ENCODE peak calls at places on chromosomes 6 and 20, in five cellular contexts. One of them, this sample, is unnamed.

GRCh38 chr20:37537505-37537904 is 9.8 kb upstream of the BLCAP start:
- DNase-seq in spleen: no peak
- DNase-seq in CD8-positive, alpha-beta memory T cell: no peak
- DNase-seq in A549: no peak
- DNase-seq in CD4-positive, alpha-beta memory T cell: no peak
- DNase-seq in this sample: no peak

GRCh38 chr6:35148167-35148741 is 7.1 kb upstream of the TCP11 start:
- DNase-seq in spleen: no peak
- DNase-seq in CD8-positive, alpha-beta memory T cell: no peak
- DNase-seq in A549: no peak
- DNase-seq in CD4-positive, alpha-beta memory T cell: no peak
- DNase-seq in this sample: no peak

GRCh38 chr6:43767553-43768505 is 2.2 kb upstream of the VEGFA start:
- DNase-seq in spleen: no peak
- DNase-seq in CD8-positive, alpha-beta memory T cell: no peak
- DNase-seq in A549: no peak
- DNase-seq in CD4-positive, alpha-beta memory T cell: no peak
- DNase-seq in this sample: no peak

GRCh38 chr20:63933646-63934045 is 22.6 kb downstream of the UCKL1 start:
- DNase-seq in spleen: no peak
- DNase-seq in CD8-positive, alpha-beta memory T cell: no peak
- DNase-seq in A549: no peak
- DNase-seq in CD4-positive, alpha-beta memory T cell: no peak
- DNase-seq in this sample: no peak

GRCh38 chr20:6533828-6534388 is 233.6 kb upstream of the BMP2 start:
- DNase-seq in spleen: no peak
- DNase-seq in CD8-positive, alpha-beta memory T cell: no peak
- DNase-seq in A549: no peak
- DNase-seq in CD4-positive, alpha-beta memory T cell: no peak
- DNase-seq in this sample: no peak

GRCh38 chr20:18405826-18406225 is 61.0 kb downstream of the DZANK1 start:
- DNase-seq in spleen: no peak
- DNase-seq in CD8-positive, alpha-beta memory T cell: no peak
- DNase-seq in A549: no peak
- DNase-seq in CD4-positive, alpha-beta memory T cell: no peak
- DNase-seq in this sample: no peak

GRCh38 chr6:52361347-52361944 is 505 bp upstream of the PAQR8 start:
- DNase-seq in spleen: peak; percentile 80
- DNase-seq in CD8-positive, alpha-beta memory T cell: peak; percentile 13
- DNase-seq in A549: no peak
- DNase-seq in CD4-positive, alpha-beta memory T cell: no peak
- DNase-seq in this sample: no peak

GRCh38 chr20:38258545-38259223 is 1.9 kb downstream of the KIAA1755 start:
- DNase-seq in spleen: no peak
- DNase-seq in CD8-positive, alpha-beta memory T cell: no peak
- DNase-seq in A549: no peak
- DNase-seq in CD4-positive, alpha-beta memory T cell: no peak
- DNase-seq in this sample: no peak

GRCh38 chr6:11172501-11173337 is 59.7 kb downstream of the NEDD9 start:
- DNase-seq in spleen: peak; percentile 91
- DNase-seq in CD8-positive, alpha-beta memory T cell: peak; percentile 69
- DNase-seq in A549: no peak
- DNase-seq in CD4-positive, alpha-beta memory T cell: peak; percentile 72
- DNase-seq in this sample: peak; percentile 70

GRCh38 chr6:52389626-52390360 is 27.8 kb downstream of the PAQR8 start:
- DNase-seq in spleen: peak; percentile 86
- DNase-seq in CD8-positive, alpha-beta memory T cell: peak; percentile 31
- DNase-seq in A549: no peak
- DNase-seq in CD4-positive, alpha-beta memory T cell: peak; percentile 66
- DNase-seq in this sample: peak; percentile 53

GRCh38 chr6:167113935-167114910 is 8.7 kb upstream of the CCR6 start:
- DNase-seq in spleen: peak; percentile 96
- DNase-seq in CD8-positive, alpha-beta memory T cell: peak; percentile 74
- DNase-seq in A549: no peak
- DNase-seq in CD4-positive, alpha-beta memory T cell: peak; percentile 74
- DNase-seq in this sample: no peak

GRCh38 chr20:24694157-24694726 is 224.8 kb downstream of the SYNDIG1 start:
- DNase-seq in spleen: peak; percentile 61
- DNase-seq in CD8-positive, alpha-beta memory T cell: no peak
- DNase-seq in A549: no peak
- DNase-seq in CD4-positive, alpha-beta memory T cell: no peak
- DNase-seq in this sample: peak; percentile 22

GRCh38 chr6:30886897-30887255 is 2.6 kb downstream of the DDR1 start:
- DNase-seq in spleen: no peak
- DNase-seq in CD8-positive, alpha-beta memory T cell: no peak
- DNase-seq in A549: no peak
- DNase-seq in CD4-positive, alpha-beta memory T cell: no peak
- DNase-seq in this sample: no peak

GRCh38 chr6:34521463-34522288 is 34.5 kb downstream of the SPDEF start:
- DNase-seq in spleen: peak; percentile 56
- DNase-seq in CD8-positive, alpha-beta memory T cell: no peak
- DNase-seq in A549: no peak
- DNase-seq in CD4-positive, alpha-beta memory T cell: no peak
- DNase-seq in this sample: no peak

GRCh38 chr6:53410508-53411258 is 61.9 kb upstream of the ELOVL5 start:
- DNase-seq in spleen: peak; percentile 87
- DNase-seq in CD8-positive, alpha-beta memory T cell: peak; percentile 24
- DNase-seq in A549: peak; percentile 28
- DNase-seq in CD4-positive, alpha-beta memory T cell: peak; percentile 66
- DNase-seq in this sample: peak; percentile 49

DNA sequence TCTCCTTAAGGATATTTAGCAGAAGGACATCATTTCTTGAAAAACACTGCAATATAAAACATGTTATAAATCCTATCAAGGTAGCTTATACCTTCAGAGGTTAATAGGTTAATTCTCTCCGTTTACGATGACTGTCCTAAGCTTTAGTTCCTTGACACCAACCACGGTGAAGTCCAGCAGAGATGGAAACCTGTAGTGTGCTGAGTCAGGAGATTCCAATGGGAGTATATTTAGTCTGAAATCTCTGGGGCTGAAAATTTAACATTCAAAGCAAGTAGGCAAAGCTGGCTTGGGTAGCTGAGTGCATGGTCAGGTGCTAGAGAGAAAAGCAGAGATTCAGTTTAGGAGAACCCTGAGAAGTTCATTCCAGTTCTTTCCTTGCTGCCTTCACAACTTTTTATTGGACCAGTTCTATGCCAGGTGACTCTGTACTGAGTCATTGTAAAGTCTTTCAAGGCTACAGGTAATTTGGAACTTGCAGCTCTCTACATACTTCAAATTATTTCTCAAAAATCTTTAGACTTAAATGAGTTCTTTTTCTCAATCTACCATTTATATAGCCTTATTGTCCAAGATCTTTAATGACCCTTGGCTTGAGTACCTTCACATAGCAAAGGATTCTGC is 1009.4 kb upstream of the FLRT3 start:
- DNase-seq in spleen: no peak
- DNase-seq in CD8-positive, alpha-beta memory T cell: no peak
- DNase-seq in A549: no peak
- DNase-seq in CD4-positive, alpha-beta memory T cell: no peak
- DNase-seq in this sample: no peak
- H3K4me1 ChIP-seq in spleen: no peaks in the 10 kb centered on the region
- H3K4me1 ChIP-seq in CD8-positive, alpha-beta memory T cell: no peaks in the 10 kb centered on the region
- H3K4me1 ChIP-seq in A549: no peaks in the 10 kb centered on the region
- H3K4me1 ChIP-seq in CD4-positive, alpha-beta memory T cell: no peaks in the 10 kb centered on the region
- H3K4me1 ChIP-seq in this sample: no peaks in the 10 kb centered on the region

GRCh38 chr20:839015-839414 is 5.5 kb downstream of the FAM110A start:
- DNase-seq in spleen: no peak
- DNase-seq in CD8-positive, alpha-beta memory T cell: no peak
- DNase-seq in A549: no peak
- DNase-seq in CD4-positive, alpha-beta memory T cell: no peak
- DNase-seq in this sample: no peak

GRCh38 chr20:840858-841567 is 7.5 kb downstream of the FAM110A start:
- DNase-seq in spleen: peak; percentile 88
- DNase-seq in CD8-positive, alpha-beta memory T cell: peak; percentile 20
- DNase-seq in A549: peak; percentile 43
- DNase-seq in CD4-positive, alpha-beta memory T cell: no peak
- DNase-seq in this sample: peak; percentile 60

GRCh38 chr20:840503-840857 is 7.0 kb downstream of the FAM110A start:
- DNase-seq in spleen: no peak
- DNase-seq in CD8-positive, alpha-beta memory T cell: no peak
- DNase-seq in A549: no peak
- DNase-seq in CD4-positive, alpha-beta memory T cell: no peak
- DNase-seq in this sample: no peak

GRCh38 chr20:841568-842546 is 8.3 kb downstream of the FAM110A start:
- DNase-seq in spleen: peak; percentile 79
- DNase-seq in CD8-positive, alpha-beta memory T cell: no peak
- DNase-seq in A549: no peak
- DNase-seq in CD4-positive, alpha-beta memory T cell: no peak
- DNase-seq in this sample: peak; percentile 71

GRCh38 chr20:839626-840025 is 6.1 kb downstream of the FAM110A start:
- DNase-seq in spleen: no peak
- DNase-seq in CD8-positive, alpha-beta memory T cell: no peak
- DNase-seq in A549: no peak
- DNase-seq in CD4-positive, alpha-beta memory T cell: no peak
- DNase-seq in this sample: no peak
- H3K4me1 ChIP-seq in spleen: peaks cover 96% of the 10 kb centered on the region
- H3K4me1 ChIP-seq in CD8-positive, alpha-beta memory T cell: peaks cover 56% of the 10 kb centered on the region
- H3K4me1 ChIP-seq in A549: peaks cover 6% of the 10 kb centered on the region
- H3K4me1 ChIP-seq in CD4-positive, alpha-beta memory T cell: peaks cover 70% of the 10 kb centered on the region
- H3K4me1 ChIP-seq in this sample: peaks cover under 1% of the 10 kb centered on the region

DNA sequence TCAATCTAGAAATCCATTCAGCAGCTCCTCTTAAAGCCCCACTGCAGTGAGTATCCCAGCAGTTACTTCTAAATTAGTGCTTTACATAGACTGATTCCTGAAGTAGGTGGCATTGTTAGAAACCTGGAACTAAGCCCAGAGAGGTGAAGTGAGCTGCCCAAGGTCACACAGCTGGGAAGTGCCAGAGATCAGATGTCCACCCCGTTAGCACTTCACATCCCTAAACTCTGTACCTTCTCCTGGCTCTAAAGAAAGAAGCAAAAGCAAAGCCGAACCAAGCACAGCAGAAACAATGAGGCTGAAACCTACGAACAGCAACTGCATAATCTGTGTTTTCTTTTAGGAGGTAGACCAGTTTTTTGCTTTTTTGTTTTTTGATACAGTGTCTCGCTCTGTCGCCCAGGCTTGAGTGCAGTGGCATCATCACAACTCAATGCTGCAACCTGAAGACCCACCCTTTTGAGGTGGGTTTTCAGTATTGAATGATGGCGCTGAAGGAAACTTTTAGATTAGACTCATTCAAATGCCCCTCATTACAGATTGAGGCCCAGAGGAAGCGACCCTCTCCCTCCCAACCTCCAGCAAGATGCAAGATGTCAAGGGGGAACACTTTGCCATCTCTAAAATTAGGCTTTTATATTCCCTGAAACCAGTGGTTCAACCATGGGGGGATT is 3.2 kb upstream of the ZMYND8 start:
- DNase-seq in spleen: peak; percentile 25
- DNase-seq in CD8-positive, alpha-beta memory T cell: no peak
- DNase-seq in A549: no peak
- DNase-seq in CD4-positive, alpha-beta memory T cell: no peak
- DNase-seq in this sample: no peak
- H3K4me1 ChIP-seq in spleen: peaks cover 85% of the 10 kb centered on the region
- H3K4me1 ChIP-seq in CD8-positive, alpha-beta memory T cell: peaks cover 43% of the 10 kb centered on the region
- H3K4me1 ChIP-seq in A549: peaks cover 83% of the 10 kb centered on the region
- H3K4me1 ChIP-seq in CD4-positive, alpha-beta memory T cell: peaks cover 47% of the 10 kb centered on the region
- H3K4me1 ChIP-seq in this sample: peaks cover 30% of the 10 kb centered on the region

GRCh38 chr6:33113720-33114119 is 37.9 kb downstream of the HLA-DPB1 start:
- DNase-seq in spleen: no peak
- DNase-seq in CD8-positive, alpha-beta memory T cell: no peak
- DNase-seq in A549: no peak
- DNase-seq in CD4-positive, alpha-beta memory T cell: no peak
- DNase-seq in this sample: no peak

GRCh38 chr6:33116881-33117711 is 41.3 kb downstream of the HLA-DPB1 start:
- DNase-seq in spleen: peak; percentile 75
- DNase-seq in CD8-positive, alpha-beta memory T cell: no peak
- DNase-seq in A549: no peak
- DNase-seq in CD4-positive, alpha-beta memory T cell: no peak
- DNase-seq in this sample: no peak

GRCh38 chr6:33112148-33112547 is 36.4 kb downstream of the HLA-DPB1 start:
- DNase-seq in spleen: no peak
- DNase-seq in CD8-positive, alpha-beta memory T cell: peak; percentile 15
- DNase-seq in A549: no peak
- DNase-seq in CD4-positive, alpha-beta memory T cell: peak; percentile 42
- DNase-seq in this sample: peak; percentile 58

GRCh38 chr6:33116417-33116816 is 40.6 kb downstream of the HLA-DPB1 start:
- DNase-seq in spleen: no peak
- DNase-seq in CD8-positive, alpha-beta memory T cell: no peak
- DNase-seq in A549: no peak
- DNase-seq in CD4-positive, alpha-beta memory T cell: no peak
- DNase-seq in this sample: no peak

GRCh38 chr6:33114428-33114827 is 38.6 kb downstream of the HLA-DPB1 start:
- DNase-seq in spleen: no peak
- DNase-seq in CD8-positive, alpha-beta memory T cell: no peak
- DNase-seq in A549: no peak
- DNase-seq in CD4-positive, alpha-beta memory T cell: no peak
- DNase-seq in this sample: no peak
- H3K4me1 ChIP-seq in spleen: peaks cover 47% of the 10 kb centered on the region
- H3K4me1 ChIP-seq in CD8-positive, alpha-beta memory T cell: no peaks in the 10 kb centered on the region
- H3K4me1 ChIP-seq in A549: no peaks in the 10 kb centered on the region
- H3K4me1 ChIP-seq in CD4-positive, alpha-beta memory T cell: no peaks in the 10 kb centered on the region
- H3K4me1 ChIP-seq in this sample: no peaks in the 10 kb centered on the region

GRCh38 chr20:1338096-1338495 is 9.2 kb upstream of the SDCBP2 start:
- DNase-seq in spleen: peak; percentile 62
- DNase-seq in CD8-positive, alpha-beta memory T cell: no peak
- DNase-seq in A549: no peak
- DNase-seq in CD4-positive, alpha-beta memory T cell: no peak
- DNase-seq in this sample: no peak

GRCh38 chr20:1335961-1336698 is 7.2 kb upstream of the SDCBP2 start:
- DNase-seq in spleen: peak; percentile 51
- DNase-seq in CD8-positive, alpha-beta memory T cell: no peak
- DNase-seq in A549: no peak
- DNase-seq in CD4-positive, alpha-beta memory T cell: no peak
- DNase-seq in this sample: no peak

GRCh38 chr20:1337441-1337840 is 8.5 kb upstream of the SDCBP2 start:
- DNase-seq in spleen: no peak
- DNase-seq in CD8-positive, alpha-beta memory T cell: no peak
- DNase-seq in A549: no peak
- DNase-seq in CD4-positive, alpha-beta memory T cell: no peak
- DNase-seq in this sample: no peak

GRCh38 chr20:1336699-1337387 is 7.9 kb upstream of the SDCBP2 start:
- DNase-seq in spleen: peak; percentile 89
- DNase-seq in CD8-positive, alpha-beta memory T cell: no peak
- DNase-seq in A549: no peak
- DNase-seq in CD4-positive, alpha-beta memory T cell: no peak
- DNase-seq in this sample: peak; percentile 78

GRCh38 chr20:1338801-1339200 is 9.9 kb upstream of the SDCBP2 start:
- DNase-seq in spleen: peak; percentile 11
- DNase-seq in CD8-positive, alpha-beta memory T cell: no peak
- DNase-seq in A549: no peak
- DNase-seq in CD4-positive, alpha-beta memory T cell: no peak
- DNase-seq in this sample: no peak
- H3K4me1 ChIP-seq in spleen: peaks cover 59% of the 10 kb centered on the region
- H3K4me1 ChIP-seq in CD8-positive, alpha-beta memory T cell: peaks cover 15% of the 10 kb centered on the region
- H3K4me1 ChIP-seq in A549: peaks cover 5% of the 10 kb centered on the region
- H3K4me1 ChIP-seq in CD4-positive, alpha-beta memory T cell: no peaks in the 10 kb centered on the region
- H3K4me1 ChIP-seq in this sample: peaks cover 14% of the 10 kb centered on the region